ENCODE peak calls at places on chromosome 22, in five cellular contexts. One of them, this sample, is unnamed.

GRCh38 chr22:37502342-37503182 is 16.4 kb upstream of the MFNG start:
- DNase-seq in T-cell: no peak
- DNase-seq in NCI-H446: no peak
- DNase-seq in small intestine: peak; percentile 99
- DNase-seq in NCI-H774: no peak
- DNase-seq in this sample: no peak

GRCh38 chr22:20566420-20567260 is 59.2 kb downstream of the MED15 start:
- DNase-seq in T-cell: peak; percentile 78
- DNase-seq in NCI-H446: peak; percentile 49
- DNase-seq in small intestine: no peak
- DNase-seq in NCI-H774: no peak
- DNase-seq in this sample: no peak

GRCh38 chr22:26725012-26725676 is 67.8 kb downstream of the MIAT start:
- DNase-seq in T-cell: no peak
- DNase-seq in NCI-H446: no peak
- DNase-seq in small intestine: no peak
- DNase-seq in NCI-H774: no peak
- DNase-seq in this sample: no peak

GRCh38 chr22:38202437-38203089 is 769 bp downstream of the MAFF start:
- DNase-seq in T-cell: peak; percentile 38
- DNase-seq in NCI-H446: no peak
- DNase-seq in small intestine: peak; percentile 65
- DNase-seq in NCI-H774: no peak
- DNase-seq in this sample: no peak

GRCh38 chr22:44399906-44400762 is 87.4 kb upstream of the SHISAL1 start:
- DNase-seq in T-cell: no peak
- DNase-seq in NCI-H446: no peak
- DNase-seq in small intestine: no peak
- DNase-seq in NCI-H774: no peak
- DNase-seq in this sample: no peak

GRCh38 chr22:24156915-24157782 is 24.1 kb upstream of the SUSD2 start:
- DNase-seq in T-cell: peak; percentile 82
- DNase-seq in NCI-H446: no peak
- DNase-seq in small intestine: peak; percentile 79
- DNase-seq in NCI-H774: peak; percentile 39
- DNase-seq in this sample: peak; percentile 69

GRCh38 chr22:20992456-20993303 is 9.2 kb downstream of the THAP7 start:
- DNase-seq in T-cell: no peak
- DNase-seq in NCI-H446: no peak
- DNase-seq in small intestine: no peak
- DNase-seq in NCI-H774: no peak
- DNase-seq in this sample: no peak

GRCh38 chr22:22746963-22747933 is 102.8 kb downstream of the GGTLC2 start:
- DNase-seq in T-cell: no peak
- DNase-seq in NCI-H446: no peak
- DNase-seq in small intestine: no peak
- DNase-seq in NCI-H774: no peak
- DNase-seq in this sample: no peak

GRCh38 chr22:36641902-36642640 is 61.5 kb downstream of the CACNG2 start:
- DNase-seq in T-cell: no peak
- DNase-seq in NCI-H446: peak; percentile 51
- DNase-seq in small intestine: no peak
- DNase-seq in NCI-H774: no peak
- DNase-seq in this sample: no peak

GRCh38 chr22:23773247-23774113 is 831 bp downstream of the MMP11 start:
- DNase-seq in T-cell: no peak
- DNase-seq in NCI-H446: no peak
- DNase-seq in small intestine: no peak
- DNase-seq in NCI-H774: no peak
- DNase-seq in this sample: no peak

GRCh38 chr22:43909708-43910107 is 13.9 kb upstream of the PNPLA3 start:
- DNase-seq in T-cell: no peak
- DNase-seq in NCI-H446: no peak
- DNase-seq in small intestine: no peak
- DNase-seq in NCI-H774: no peak
- DNase-seq in this sample: no peak

This sample was measured in NCI-H524 treated with DMSO at 0.1 percent for 48 hours.